ENCODE peak calls at places on chromosomes 16 and 17, in eight cellular contexts. O is NT2/D1; E is heart right ventricle; W is Karpas-422; L is CD8-positive, alpha-beta memory T cell; K is psoas muscle; J is cardiac muscle cell; I is thoracic aorta. Z is an unnamed sample.

GRCh38 chr16:85420501-85421337 is 192.4 kb upstream of the GSE1 start:
- DNase-seq in W (peak; percentile 90), I (no peak), J (peak; percentile 53), L (peak; percentile 72), O (no peak), K (peak; percentile 71), E (peak; percentile 16), Z (no peak)

GRCh38 chr16:24728891-24729242 is 584 bp upstream of the TNRC6A start:
- DNase-seq in E (no peak), L (no peak), K (no peak), W (no peak), O (no peak), J (no peak), I (no peak), Z (no peak)

GRCh38 chr17:32277284-32277683 is 11.7 kb downstream of the RHBDL3 start:
- DNase-seq in W (no peak), O (no peak), E (no peak), L (no peak), I (no peak), J (peak; percentile 52), K (no peak), Z (no peak)

GRCh38 chr17:83204230-83204725 is 124.9 kb downstream of the METRNL start:
- DNase-seq in O (no peak), K (no peak), E (no peak), L (no peak), J (no peak), I (no peak), W (no peak), Z (no peak)

GRCh38 chr16:9970796-9971195 is 211.4 kb downstream of the GRIN2A start:
- DNase-seq in J (no peak), I (no peak), L (no peak), W (no peak), E (no peak), O (no peak), K (no peak), Z (no peak)

GRCh38 chr16:24102120-24102740 is 153.9 kb upstream of the CACNG3 start:
- DNase-seq in E (no peak), I (no peak), J (no peak), W (no peak), K (no peak), O (no peak), L (no peak), Z (no peak)

GRCh38 chr16:56964243-56965148 is 2.7 kb downstream of the CETP start:
- DNase-seq in K (peak; percentile 87), W (peak; percentile 98), L (peak; percentile 87), I (peak; percentile 36), J (peak; percentile 90), E (peak; percentile 90), O (peak; percentile 92), Z (peak; percentile 40)

GRCh38 chr17:4950075-4950756 is 703 bp upstream of the ENO3 start:
- DNase-seq in I (no peak), W (peak; percentile 81), J (peak; percentile 67), L (no peak), O (no peak), K (peak; percentile 77), E (peak; percentile 70), Z (peak; percentile 71)

GRCh38 chr17:4522661-4523060 is 24.0 kb downstream of the SPNS2 start:
- DNase-seq in L (no peak), W (no peak), J (no peak), I (no peak), O (no peak), K (no peak), E (peak; percentile 63), Z (no peak)

GRCh38 chr17:82338858-82339633 is 5.5 kb upstream of the SECTM1 start:
- DNase-seq in J (no peak), K (no peak), W (no peak), E (no peak), I (no peak), L (no peak), O (no peak), Z (no peak)

GRCh38 chr17:43341705-43342600 is 56.8 kb upstream of the ARL4D start:
- DNase-seq in O (no peak), I (no peak), K (no peak), J (no peak), L (no peak), W (no peak), E (no peak), Z (no peak)

GRCh38 chr17:77427471-77427991 is 286.8 kb downstream of the SEC14L1 start:
- DNase-seq in W (no peak), O (no peak), L (no peak), J (no peak), I (no peak), E (no peak), K (peak; percentile 74), Z (no peak)

GRCh38 chr16:87698241-87698640 is 67.5 kb downstream of the KLHDC4 start:
- DNase-seq in E (no peak), O (no peak), L (no peak), W (no peak), K (no peak), I (no peak), J (no peak), Z (no peak)

GRCh38 chr17:7850970-7851437 is 3.9 kb upstream of the TMEM88 start:
- DNase-seq in I (no peak), L (no peak), W (no peak), O (no peak), K (no peak), E (peak; percentile 12), J (no peak), Z (no peak)

GRCh38 chr17:12318614-12319266 is 298.1 kb downstream of the MAP2K4 start:
- DNase-seq in K (no peak), L (no peak), O (no peak), W (no peak), I (peak; percentile 9), J (no peak), E (no peak), Z (no peak)

GRCh38 chr17:81049372-81049911 is 14.5 kb downstream of the BAIAP2 start:
- DNase-seq in E (no peak), I (no peak), K (no peak), L (no peak), W (no peak), J (no peak), O (no peak), Z (no peak)

GRCh38 chr17:42586514-42587230 is 9.1 kb upstream of the PSMC3IP start:
- DNase-seq in L (no peak), J (no peak), W (peak; percentile 59), K (no peak), I (no peak), O (no peak), E (no peak), Z (no peak)

GRCh38 chr17:60390223-60390622 is 1.7 kb downstream of the USP32 start:
- DNase-seq in O (no peak), I (no peak), E (no peak), K (no peak), W (peak; percentile 56), L (no peak), J (no peak), Z (no peak)

GRCh38 chr16:76277099-76278030 is at the start of gene CNTNAP4:
- DNase-seq in I (no peak), J (no peak), L (no peak), K (peak; percentile 26), O (peak; percentile 6), W (no peak), E (no peak), Z (no peak)

GRCh38 chr17:43975898-43976297 is 22.2 kb upstream of the PYY start:
- DNase-seq in J (no peak), W (no peak), E (no peak), I (no peak), L (no peak), O (no peak), K (no peak), Z (no peak)

GRCh38 chr16:71915350-71915749 is 20.0 kb downstream of the IST1 start:
- DNase-seq in L (no peak), K (no peak), I (no peak), E (no peak), J (no peak), O (no peak), W (no peak), Z (no peak)

GRCh38 chr17:16962804-16963203 is 9.1 kb downstream of the TNFRSF13B start:
- DNase-seq in W (no peak), J (no peak), O (no peak), L (no peak), K (no peak), E (no peak), I (no peak), Z (no peak)
- H3K36me3 ChIP-seq in W (no peaks in the 10 kb centered on the region), J (no peaks in the 10 kb centered on the region), O (no peaks in the 10 kb centered on the region), L (no peaks in the 10 kb centered on the region), K (no peaks in the 10 kb centered on the region), E (no peaks in the 10 kb centered on the region), I (no peaks in the 10 kb centered on the region), Z (no peaks in the 10 kb centered on the region)

DNA sequence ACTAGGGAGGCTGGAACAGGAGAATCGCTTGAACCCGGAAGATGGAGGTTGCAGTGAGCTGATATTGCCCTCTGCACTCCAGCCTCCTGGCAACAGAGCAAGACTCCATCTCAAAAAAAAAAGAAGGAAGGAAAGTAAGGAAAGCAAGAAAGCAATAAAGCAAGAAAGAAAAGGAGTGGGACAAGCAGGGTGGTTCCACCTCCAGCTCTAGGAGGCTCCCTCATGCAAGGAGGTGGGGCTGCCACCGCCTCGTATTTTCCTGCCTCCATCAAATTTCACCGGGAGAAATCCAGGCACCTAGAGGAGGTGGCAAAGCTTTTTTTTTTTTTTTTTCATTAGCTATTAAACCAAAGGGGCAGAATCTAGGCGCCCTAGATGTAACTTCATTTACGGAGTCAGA is 1.0 kb downstream of the CYB561 start:
- DNase-seq in K (no peak), W (no peak), L (no peak), E (no peak), O (no peak), J (no peak), I (no peak), Z (no peak)
- H3K4me3 ChIP-seq in K (peak overlapping the region; percentile 80), W (no peak overlapping the region), L (peak overlapping the region; percentile 51), E (peak overlapping the region; percentile 67), O (peak overlapping the region; percentile 63), J (no peak overlapping the region), I (peak overlapping the region; percentile 93), Z (no peak overlapping the region)

GRCh38 chr17:10699861-10700260 is 2.5 kb downstream of the ADPRM start:
- DNase-seq in L (peak; percentile 25), E (no peak), I (no peak), J (no peak), K (no peak), W (no peak), O (no peak), Z (no peak)

GRCh38 chr17:10702574-10702973 is 5.2 kb downstream of the ADPRM start:
- DNase-seq in K (no peak), L (no peak), I (no peak), O (no peak), E (no peak), J (no peak), W (no peak), Z (no peak)

GRCh38 chr17:10705727-10706126 is 8.3 kb downstream of the ADPRM start:
- DNase-seq in W (no peak), L (no peak), I (no peak), E (no peak), O (no peak), J (no peak), K (no peak), Z (no peak)
- H3K36me3 ChIP-seq in W (peaks cover 12% of the 10 kb centered on the region), L (peaks cover 34% of the 10 kb centered on the region), I (peaks cover 28% of the 10 kb centered on the region), E (peaks cover 61% of the 10 kb centered on the region), O (peaks cover 47% of the 10 kb centered on the region), J (peaks cover 11% of the 10 kb centered on the region), K (peaks cover 9% of the 10 kb centered on the region), Z (peaks cover 8% of the 10 kb centered on the region)

DNA sequence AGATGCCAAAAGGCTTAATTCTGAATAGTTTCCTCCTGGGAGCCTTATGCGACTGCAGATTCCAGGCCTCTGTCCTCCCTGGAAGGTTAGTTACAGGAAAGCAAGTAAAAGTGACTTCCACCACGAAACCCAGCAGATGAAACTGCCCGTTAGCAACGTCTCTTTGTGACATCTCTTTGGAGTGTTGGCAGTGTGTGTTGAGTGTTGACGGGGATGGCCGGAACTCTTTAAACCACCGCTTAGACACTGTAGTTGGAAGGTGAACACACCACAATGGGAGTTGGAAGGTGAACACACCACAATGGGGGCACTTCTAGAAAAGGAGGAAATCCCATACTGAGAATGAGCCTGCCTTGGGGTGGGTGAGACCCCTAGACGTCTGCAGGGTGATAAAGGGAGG is 858 bp downstream of the SKAP1 start:
- DNase-seq in J (no peak), L (peak; percentile 53), I (no peak), K (no peak), W (no peak), O (no peak), E (no peak), Z (no peak)
- H3K4me3 ChIP-seq in J (no peak overlapping the region), L (peak overlapping the region; percentile 91), I (peak overlapping the region; percentile 52), K (no peak overlapping the region), W (no peak overlapping the region), O (no peak overlapping the region), E (no peak overlapping the region), Z (no peak overlapping the region)

Z was measured in gastrocnemius medialis.